ENCODE peak calls at places on chromosome 5, in six cellular contexts. X is upper lobe of right lung, I is GM23338, K is psoas muscle, A is stomach, T is PC-9. V is an unnamed sample.

GRCh38 chr5:14737309-14737708 is 72.8 kb downstream of the OTULIN start:
- DNase-seq in X (no peak), I (no peak), K (no peak), A (no peak), T (no peak), V (no peak)

GRCh38 chr5:66554211-66554610 is 42.0 kb upstream of the MAST4 start:
- DNase-seq in X (no peak), I (no peak), K (no peak), A (no peak), T (no peak), V (no peak)

GRCh38 chr5:142817961-142818431 is 47.8 kb downstream of the ARHGAP26 start:
- DNase-seq in X (peak; percentile 64), I (no peak), K (no peak), A (peak; percentile 73), T (no peak), V (no peak)

GRCh38 chr5:171207256-171207866 is 101.7 kb upstream of the TLX3 start:
- DNase-seq in X (no peak), I (peak; percentile 80), K (no peak), A (no peak), T (peak; percentile 33), V (no peak)

GRCh38 chr5:410911-411517 is 32.0 kb upstream of the EXOC3 start:
- DNase-seq in X (no peak), I (no peak), K (no peak), A (no peak), T (no peak), V (no peak)

GRCh38 chr5:143396353-143396940 is 7.0 kb downstream of the NR3C1 start:
- DNase-seq in X (no peak), I (no peak), K (no peak), A (no peak), T (no peak), V (no peak)

GRCh38 chr5:2003690-2004365 is 121.1 kb upstream of the IRX4 start:
- DNase-seq in X (no peak), I (no peak), K (no peak), A (no peak), T (no peak), V (no peak)

GRCh38 chr5:77906806-77907205 is 130.7 kb upstream of the TBCA start:
- DNase-seq in X (no peak), I (no peak), K (no peak), A (no peak), T (no peak), V (no peak)

GRCh38 chr5:95741458-95741857 is 10.3 kb downstream of the RHOBTB3 start:
- DNase-seq in X (no peak), I (no peak), K (no peak), A (no peak), T (no peak), V (no peak)
- H3K4me1 ChIP-seq in X (peaks cover 3% of the 10 kb centered on the region), I (no peaks in the 10 kb centered on the region), K (peaks cover 13% of the 10 kb centered on the region), A (peaks cover 35% of the 10 kb centered on the region), T (no peaks in the 10 kb centered on the region), V (no peaks in the 10 kb centered on the region)

GRCh38 chr5:157339409-157339808 is 73.5 kb downstream of the CYFIP2 start:
- DNase-seq in X (no peak), I (no peak), K (no peak), A (no peak), T (no peak), V (no peak)

GRCh38 chr5:157336423-157336744 is 70.5 kb downstream of the CYFIP2 start:
- DNase-seq in X (no peak), I (no peak), K (no peak), A (no peak), T (no peak), V (no peak)

GRCh38 chr5:157331807-157332206 is 65.9 kb downstream of the CYFIP2 start:
- DNase-seq in X (no peak), I (no peak), K (no peak), A (no peak), T (no peak), V (no peak)

DNA sequence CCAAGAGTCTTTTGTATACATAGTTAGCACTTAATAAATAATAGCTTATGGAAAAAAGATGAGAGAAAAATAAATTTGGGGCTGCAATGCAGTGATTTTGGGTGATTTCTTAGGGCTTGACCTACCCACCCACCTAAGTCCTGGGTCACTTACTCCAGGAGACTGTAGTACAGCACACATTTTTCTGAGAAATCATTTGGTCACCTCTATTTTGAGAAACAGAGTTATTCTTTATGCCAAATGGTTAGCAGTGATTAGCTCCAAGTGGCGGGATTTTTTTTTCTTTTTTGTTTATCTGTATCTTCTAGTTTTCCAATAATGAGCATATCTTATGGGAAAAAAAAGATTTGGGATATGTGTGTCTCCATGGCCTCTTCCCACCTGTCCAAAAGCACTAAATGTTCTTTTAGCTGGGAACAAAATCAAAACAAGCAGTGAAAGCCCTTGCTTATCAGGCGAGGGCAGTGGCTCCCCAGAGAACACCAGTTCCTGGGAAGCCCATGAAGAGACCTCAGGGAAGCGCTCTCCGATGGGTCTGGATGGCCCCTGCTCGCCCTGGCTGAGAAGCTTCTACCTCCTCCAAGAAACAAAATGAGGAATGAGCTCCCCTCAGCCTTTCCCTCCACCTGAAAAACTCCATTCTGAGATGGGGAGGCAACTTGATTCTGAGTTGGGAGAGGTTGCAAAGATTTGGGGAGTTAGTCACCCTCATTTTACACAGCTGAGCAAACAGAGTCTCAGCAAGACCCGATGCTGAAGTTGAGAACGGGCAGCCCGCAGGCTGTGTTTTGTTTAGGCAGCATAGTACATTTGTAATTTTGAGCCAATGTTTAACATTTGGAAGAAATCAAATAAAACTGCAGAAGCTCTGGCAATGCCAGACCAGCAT is 69.9 kb downstream of the CYFIP2 start:
- DNase-seq in X (no peak), I (no peak), K (no peak), A (no peak), T (no peak), V (no peak)
- H3K27ac ChIP-seq in X (no peak overlapping the region), I (no peak overlapping the region), K (no peak overlapping the region), A (peak overlapping the region; percentile 53), T (no peak overlapping the region), V (no peak overlapping the region)

GRCh38 chr5:128092144-128092543 is 8.6 kb downstream of the SLC12A2 start:
- DNase-seq in X (no peak), I (peak; percentile 42), K (no peak), A (no peak), T (no peak), V (no peak)
- TF ChIP-seq CTCF in X (no peak), I (peak; percentile 35), K (no peak), A (no peak), T (no peak), V (no peak)

GRCh38 chr5:173760461-173761181 is 127.5 kb upstream of the CPEB4 start:
- DNase-seq in X (no peak), I (no peak), K (no peak), A (no peak), T (no peak), V (no peak)
- H3K4me1 ChIP-seq in X (peaks cover 7% of the 10 kb centered on the region), I (peaks cover 6% of the 10 kb centered on the region), K (peaks cover 45% of the 10 kb centered on the region), A (peaks cover 19% of the 10 kb centered on the region), T (peaks cover 35% of the 10 kb centered on the region), V (peaks cover 10% of the 10 kb centered on the region)

GRCh38 chr5:133285583-133286021 is 233.8 kb downstream of the HSPA4 start:
- DNase-seq in X (no peak), I (no peak), K (peak; percentile 87), A (peak; percentile 41), T (peak; percentile 18), V (no peak)
- H3K27ac ChIP-seq in X (no peak overlapping the region), I (no peak overlapping the region), K (peak overlapping the region; percentile 93), A (no peak overlapping the region), T (peak overlapping the region; percentile 45), V (no peak overlapping the region)

GRCh38 chr5:73295447-73295846 is 122.5 kb downstream of the TMEM174 start:
- DNase-seq in X (no peak), I (no peak), K (no peak), A (no peak), T (no peak), V (no peak)

GRCh38 chr5:73299017-73299630 is 126.1 kb downstream of the TMEM174 start:
- DNase-seq in X (no peak), I (peak; percentile 78), K (no peak), A (no peak), T (no peak), V (no peak)

GRCh38 chr5:73298251-73299016 is 125.4 kb downstream of the TMEM174 start:
- DNase-seq in X (no peak), I (peak; percentile 50), K (no peak), A (no peak), T (no peak), V (no peak)

GRCh38 chr5:73296772-73297171 is 123.8 kb downstream of the TMEM174 start:
- DNase-seq in X (no peak), I (no peak), K (no peak), A (no peak), T (no peak), V (no peak)

DNA sequence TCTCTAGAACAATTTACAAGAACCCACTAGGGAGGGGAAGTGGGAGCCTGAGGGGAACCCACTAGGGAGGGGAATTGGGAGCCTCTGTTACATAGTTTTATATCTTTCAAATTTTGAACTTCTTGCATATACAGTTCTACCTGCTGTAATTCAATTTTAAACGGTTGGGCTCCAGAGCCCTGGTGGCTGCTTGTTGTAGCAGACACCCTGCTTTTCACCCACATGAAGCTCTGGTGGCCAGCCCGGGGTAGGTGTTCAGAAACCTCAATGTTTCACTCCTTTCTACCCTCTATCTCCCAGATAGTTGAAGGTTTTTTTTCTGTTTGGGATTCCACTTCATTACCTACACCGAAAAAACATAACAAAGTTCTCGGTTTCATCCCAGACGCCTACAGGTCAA is 124.4 kb downstream of the TMEM174 start:
- DNase-seq in X (no peak), I (no peak), K (no peak), A (no peak), T (no peak), V (no peak)
- TF ChIP-seq CTCF in X (no peak), I (no peak), K (no peak), A (no peak), T (no peak), V (no peak)

GRCh38 chr5:56175465-56175864 is 57.7 kb downstream of the ANKRD55 start:
- DNase-seq in X (no peak), I (peak; percentile 62), K (no peak), A (no peak), T (peak; percentile 16), V (no peak)
- H3K4me1 ChIP-seq in X (peaks cover 32% of the 10 kb centered on the region), I (peaks cover 6% of the 10 kb centered on the region), K (no peaks in the 10 kb centered on the region), A (peaks cover 32% of the 10 kb centered on the region), T (peaks cover 21% of the 10 kb centered on the region), V (peaks cover 18% of the 10 kb centered on the region)

GRCh38 chr5:131630963-131631350 is 4.1 kb downstream of the RAPGEF6 start:
- DNase-seq in X (no peak), I (no peak), K (no peak), A (no peak), T (no peak), V (no peak)

GRCh38 chr5:131630208-131630962 is 4.6 kb downstream of the RAPGEF6 start:
- DNase-seq in X (no peak), I (no peak), K (no peak), A (no peak), T (no peak), V (no peak)

GRCh38 chr5:131633830-131634229 is 1.2 kb downstream of the RAPGEF6 start:
- DNase-seq in X (no peak), I (no peak), K (no peak), A (no peak), T (no peak), V (no peak)

GRCh38 chr5:131627466-131627865 is 7.6 kb downstream of the RAPGEF6 start:
- DNase-seq in X (no peak), I (no peak), K (no peak), A (no peak), T (no peak), V (no peak)

DNA sequence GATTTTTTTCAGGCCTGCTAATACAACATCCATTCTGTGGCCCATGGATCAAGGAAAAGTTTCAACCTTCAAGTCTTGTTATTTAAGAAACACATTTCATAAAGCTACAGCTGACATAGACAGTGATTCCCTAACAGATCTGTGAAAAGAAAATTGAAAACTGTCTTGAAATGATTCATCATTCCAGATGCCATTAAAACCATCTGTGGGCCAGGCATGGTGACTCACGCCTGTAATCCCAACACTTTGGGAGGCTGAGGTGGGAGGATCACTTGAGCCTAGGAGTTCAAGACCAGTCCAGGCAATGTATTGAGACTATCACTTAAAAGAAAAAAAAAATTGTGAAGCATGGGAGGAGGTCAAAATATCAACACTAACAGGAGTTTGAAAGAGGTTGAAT is 6.0 kb downstream of the RAPGEF6 start:
- DNase-seq in X (no peak), I (no peak), K (no peak), A (no peak), T (no peak), V (no peak)
- H3K27ac ChIP-seq in X (no peak overlapping the region), I (no peak overlapping the region), K (no peak overlapping the region), A (no peak overlapping the region), T (no peak overlapping the region), V (no peak overlapping the region)